ENCODE peak calls at places on chromosomes 1 and 21, in four cellular contexts. V is mesendoderm, U is hepatocyte, B is neural progenitor cell. H is an unnamed sample.

GRCh38 chr1:156221986-156222692 is 9.3 kb downstream of the PMF1 start:
- DNase-seq in V (no peak), U (no peak), B (no peak), H (no peak)

GRCh38 chr1:39524591-39525365 is 33.3 kb downstream of the BMP8A start:
- DNase-seq in V (no peak), U (no peak), B (no peak), H (no peak)

GRCh38 chr1:31739281-31739853 is 24.8 kb downstream of the ADGRB2 start:
- DNase-seq in V (no peak), U (peak; percentile 32), B (peak; percentile 45), H (no peak)

GRCh38 chr1:241857131-241857530 is 9.1 kb downstream of the EXO1 start:
- DNase-seq in V (no peak), U (no peak), B (no peak), H (no peak)

GRCh38 chr1:155940993-155941844 is at the start of gene RXFP4:
- DNase-seq in V (no peak), U (no peak), B (no peak), H (no peak)

GRCh38 chr1:210722410-210723081 is 393.8 kb downstream of the HHAT start:
- DNase-seq in V (no peak), U (no peak), B (no peak), H (no peak)

GRCh38 chr1:54651608-54652007 is 10.0 kb downstream of the MROH7 start:
- DNase-seq in V (no peak), U (no peak), B (no peak), H (no peak)

GRCh38 chr1:31869473-31869872 is 53.7 kb upstream of the SPOCD1 start:
- DNase-seq in V (no peak), U (no peak), B (no peak), H (no peak)

GRCh38 chr1:2876846-2877245 is 75.4 kb upstream of the TTC34 start:
- DNase-seq in V (no peak), U (no peak), B (no peak), H (no peak)

GRCh38 chr1:2858676-2859075 is 57.2 kb upstream of the TTC34 start:
- DNase-seq in V (no peak), U (no peak), B (no peak), H (no peak)

GRCh38 chr21:39934895-39935294 is 67.7 kb downstream of the PCP4 start:
- DNase-seq in V (no peak), U (no peak), B (no peak), H (no peak)

GRCh38 chr1:106785136-106785535 is 271.3 kb upstream of the PRMT6 start:
- DNase-seq in V (no peak), U (no peak), B (no peak), H (no peak)

GRCh38 chr1:33219886-33220661 is 36.2 kb upstream of the ZNF362 start:
- DNase-seq in V (peak; percentile 73), U (peak; percentile 58), B (no peak), H (no peak)

GRCh38 chr1:22137006-22137720 is 5.7 kb downstream of the WNT4 start:
- DNase-seq in V (peak; percentile 74), U (peak; percentile 49), B (peak; percentile 33), H (no peak)

GRCh38 chr1:187477103-187477502 is 648.4 kb downstream of the PLA2G4A start:
- DNase-seq in V (no peak), U (peak; percentile 17), B (no peak), H (no peak)

GRCh38 chr1:84749427-84749826 is 59.2 kb upstream of the SSX2IP start:
- DNase-seq in V (no peak), U (no peak), B (no peak), H (no peak)

GRCh38 chr1:79353224-79353623 is 346.7 kb upstream of the ADGRL4 start:
- DNase-seq in V (peak; percentile 17), U (peak; percentile 53), B (peak; percentile 47), H (no peak)

GRCh38 chr1:44218503-44219300 is 5.4 kb downstream of the DMAP1 start:
- DNase-seq in V (no peak), U (no peak), B (no peak), H (no peak)

GRCh38 chr1:244207935-244208244 is 156.8 kb downstream of the ZBTB18 start:
- DNase-seq in V (no peak), U (no peak), B (no peak), H (no peak)

GRCh38 chr1:61980561-61980960 is 214.1 kb upstream of the L1TD1 start:
- DNase-seq in V (peak; percentile 94), U (no peak), B (peak; percentile 42), H (peak; percentile 33)

GRCh38 chr1:17511188-17511587 is 28.3 kb upstream of the ARHGEF10L start:
- DNase-seq in V (no peak), U (no peak), B (no peak), H (no peak)

GRCh38 chr1:13556224-13556764 is 27.3 kb upstream of the PDPN start:
- DNase-seq in V (peak; percentile 25), U (no peak), B (no peak), H (no peak)

GRCh38 chr1:109096110-109096509 is 5.5 kb downstream of the TMEM167B start:
- DNase-seq in V (no peak), U (no peak), B (no peak), H (no peak)

GRCh38 chr1:234893725-234894630 is 234.7 kb downstream of the TOMM20 start:
- DNase-seq in V (no peak), U (no peak), B (no peak), H (no peak)

GRCh38 chr1:24957016-24957807 is 27.1 kb upstream of the RUNX3 start:
- DNase-seq in V (no peak), U (no peak), B (no peak), H (no peak)

GRCh38 chr1:57422271-57423134 is 1.4 kb downstream of the DAB1 start:
- DNase-seq in V (peak; percentile 86), U (peak; percentile 65), B (peak; percentile 80), H (peak; percentile 28)

GRCh38 chr1:67429528-67430357 is 459 bp downstream of the SERBP1 start:
- DNase-seq in V (peak; percentile 40), U (peak; percentile 44), B (peak; percentile 56), H (peak; percentile 13)

GRCh38 chr1:247539214-247539613 is 3.0 kb upstream of the OR2C3 start:
- DNase-seq in V (no peak), U (no peak), B (no peak), H (no peak)

GRCh38 chr1:181423301-181423918 is 59.9 kb upstream of the CACNA1E start:
- DNase-seq in V (peak; percentile 73), U (peak; percentile 71), B (peak; percentile 73), H (peak; percentile 36)

GRCh38 chr1:38151399-38151798 is 104.8 kb upstream of the POU3F1 start:
- DNase-seq in V (no peak), U (no peak), B (no peak), H (no peak)

GRCh38 chr1:36115200-36115669 is 9.8 kb downstream of the COL8A2 start:
- DNase-seq in V (no peak), U (peak; percentile 58), B (peak; percentile 42), H (no peak)

GRCh38 chr1:33433509-33434362 is 2.8 kb upstream of the PHC2 start:
- DNase-seq in V (peak; percentile 18), U (peak; percentile 80), B (no peak), H (no peak)

GRCh38 chr1:150530491-150531159 is 15.1 kb downstream of the FALEC start:
- DNase-seq in V (no peak), U (no peak), B (no peak), H (no peak)

GRCh38 chr1:150549496-150550221 is 451 bp downstream of the ADAMTSL4 start:
- DNase-seq in V (peak; percentile 81), U (peak; percentile 8), B (peak; percentile 75), H (no peak)

GRCh38 chr1:2799811-2800663 is 1.5 kb downstream of the TTC34 start:
- DNase-seq in V (no peak), U (no peak), B (no peak), H (no peak)

GRCh38 chr1:54705153-54705552 is 10.5 kb upstream of the TTC4 start:
- DNase-seq in V (no peak), U (no peak), B (peak; percentile 38), H (no peak)

GRCh38 chr1:42399315-42400100 is 18.9 kb downstream of the RIMKLA start:
- DNase-seq in V (no peak), U (no peak), B (no peak), H (no peak)
- H3K27ac ChIP-seq in V (no peak overlapping the region), U (no peak overlapping the region), B (no peak overlapping the region), H (no peak overlapping the region)

GRCh38 chr1:4464478-4464877 is 189.9 kb upstream of the AJAP1 start:
- DNase-seq in V (no peak), U (no peak), B (no peak), H (no peak)
- H3K27ac ChIP-seq in V (no peak overlapping the region), U (no peak overlapping the region), B (no peak overlapping the region), H (no peak overlapping the region)

GRCh38 chr1:206970406-206970805 is at the start of gene FCAMR:
- DNase-seq in V (no peak), U (no peak), B (no peak), H (no peak)
- H3K27ac ChIP-seq in V (no peak within 1 kb of the TSS), U (peak within 1 kb of the TSS; percentile 74), B (no peak within 1 kb of the TSS), H (no peak within 1 kb of the TSS)

GRCh38 chr1:65112811-65113210 is 35.2 kb upstream of the AK4 start:
- DNase-seq in V (no peak), U (no peak), B (no peak), H (no peak)
- H3K27ac ChIP-seq in V (no peak overlapping the region), U (no peak overlapping the region), B (no peak overlapping the region), H (no peak overlapping the region)

GRCh38 chr1:202852163-202852904 is 36.6 kb downstream of the RABIF start:
- DNase-seq in V (peak; percentile 93), U (peak; percentile 64), B (peak; percentile 82), H (no peak)

GRCh38 chr1:202857136-202857610 is 31.8 kb downstream of the RABIF start:
- DNase-seq in V (no peak), U (peak; percentile 65), B (no peak), H (no peak)

GRCh38 chr1:202856034-202856433 is 32.9 kb downstream of the RABIF start:
- DNase-seq in V (no peak), U (no peak), B (no peak), H (no peak)

GRCh38 chr1:202858306-202858705 is 30.6 kb downstream of the RABIF start:
- DNase-seq in V (no peak), U (peak; percentile 41), B (no peak), H (no peak)

DNA sequence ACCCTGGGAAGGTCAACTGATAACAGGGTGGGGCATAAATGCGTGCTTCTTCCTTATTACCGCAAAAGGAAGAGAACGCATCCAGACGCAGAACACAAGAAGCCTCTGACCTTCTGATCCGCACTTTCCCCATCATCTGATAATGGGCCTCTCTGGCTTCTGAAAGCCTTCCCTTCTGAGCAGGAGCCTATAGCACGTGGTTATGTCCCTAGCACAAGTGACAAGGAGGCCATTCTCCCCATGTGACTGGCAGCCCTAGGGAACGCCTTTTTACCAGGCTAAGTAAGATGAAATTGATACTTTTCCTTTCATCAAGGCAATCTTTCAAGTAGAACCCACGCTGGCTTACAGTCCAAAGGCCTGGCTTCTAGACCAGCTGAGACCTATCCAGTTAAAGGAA is 34.2 kb downstream of the RABIF start:
- DNase-seq in V (no peak), U (no peak), B (no peak), H (no peak)
- H3K27ac ChIP-seq in V (no peak overlapping the region), U (no peak overlapping the region), B (no peak overlapping the region), H (no peak overlapping the region)

GRCh38 chr1:161676958-161677689 is 14.2 kb downstream of the FCGR2B start:
- DNase-seq in V (peak; percentile 9), U (no peak), B (no peak), H (no peak)

GRCh38 chr1:161676441-161676840 is 13.5 kb downstream of the FCGR2B start:
- DNase-seq in V (no peak), U (no peak), B (no peak), H (no peak)

GRCh38 chr1:161678510-161678909 is 15.6 kb downstream of the FCGR2B start:
- DNase-seq in V (no peak), U (no peak), B (no peak), H (no peak)

GRCh38 chr1:161681879-161682278 is 18.9 kb downstream of the FCGR2B start:
- DNase-seq in V (no peak), U (no peak), B (no peak), H (no peak)
- H3K27ac ChIP-seq in V (no peak overlapping the region), U (no peak overlapping the region), B (no peak overlapping the region), H (no peak overlapping the region)

H was measured in caudate nucleus.